ENCODE peak calls at places on chromosomes 12 and 14, in five cellular contexts. One of them, this sample, is unnamed. For H3K4me1, the result is how much of the 10 kb centered on the place peaks cover.

GRCh38 chr12:50055831-50056628 is 1.4 kb upstream of the ASIC1 start:
- DNase-seq in left ventricle myocardium inferior: no peak
- DNase-seq in CD4-positive, CD25-positive, alpha-beta regulatory T cell: peak
- DNase-seq in GM23248: peak
- DNase-seq in neural progenitor cell: peak
- DNase-seq in this sample: peak

GRCh38 chr14:79587875-79588274 is 623.4 kb downstream of the DIO2 start:
- DNase-seq in left ventricle myocardium inferior: no peak
- DNase-seq in CD4-positive, CD25-positive, alpha-beta regulatory T cell: no peak
- DNase-seq in GM23248: no peak
- DNase-seq in neural progenitor cell: no peak
- DNase-seq in this sample: no peak

GRCh38 chr12:93229494-93230310 is 148.0 kb upstream of the NUDT4 start:
- DNase-seq in left ventricle myocardium inferior: no peak
- DNase-seq in CD4-positive, CD25-positive, alpha-beta regulatory T cell: no peak
- DNase-seq in GM23248: peak
- DNase-seq in neural progenitor cell: no peak
- DNase-seq in this sample: peak

GRCh38 chr12:78036889-78037288 is 206.2 kb downstream of the NAV3 start:
- DNase-seq in left ventricle myocardium inferior: no peak
- DNase-seq in CD4-positive, CD25-positive, alpha-beta regulatory T cell: no peak
- DNase-seq in GM23248: no peak
- DNase-seq in neural progenitor cell: no peak
- DNase-seq in this sample: no peak

GRCh38 chr14:102015045-102015685 is 50.8 kb downstream of the DYNC1H1 start:
- DNase-seq in left ventricle myocardium inferior: no peak
- DNase-seq in CD4-positive, CD25-positive, alpha-beta regulatory T cell: no peak
- DNase-seq in GM23248: peak
- DNase-seq in neural progenitor cell: no peak
- DNase-seq in this sample: no peak

GRCh38 chr12:53067993-53068770 is 11.0 kb downstream of the SPRYD3 start:
- DNase-seq in left ventricle myocardium inferior: no peak
- DNase-seq in CD4-positive, CD25-positive, alpha-beta regulatory T cell: no peak
- DNase-seq in GM23248: no peak
- DNase-seq in neural progenitor cell: no peak
- DNase-seq in this sample: no peak

GRCh38 chr12:82740129-82741000 is 53.7 kb downstream of the TMTC2 start:
- DNase-seq in left ventricle myocardium inferior: no peak
- DNase-seq in CD4-positive, CD25-positive, alpha-beta regulatory T cell: no peak
- DNase-seq in GM23248: peak
- DNase-seq in neural progenitor cell: no peak
- DNase-seq in this sample: peak

GRCh38 chr14:22657861-22658260 is 13.7 kb upstream of the OR6J1 start:
- DNase-seq in left ventricle myocardium inferior: no peak
- DNase-seq in CD4-positive, CD25-positive, alpha-beta regulatory T cell: peak
- DNase-seq in GM23248: peak
- DNase-seq in neural progenitor cell: peak
- DNase-seq in this sample: no peak

GRCh38 chr12:100504820-100505219 is 31.2 kb downstream of the NR1H4 start:
- DNase-seq in left ventricle myocardium inferior: no peak
- DNase-seq in CD4-positive, CD25-positive, alpha-beta regulatory T cell: no peak
- DNase-seq in GM23248: no peak
- DNase-seq in neural progenitor cell: no peak
- DNase-seq in this sample: no peak

GRCh38 chr14:89357655-89358297 is 59.3 kb downstream of the FOXN3 start:
- DNase-seq in left ventricle myocardium inferior: no peak
- DNase-seq in CD4-positive, CD25-positive, alpha-beta regulatory T cell: no peak
- DNase-seq in GM23248: no peak
- DNase-seq in neural progenitor cell: no peak
- DNase-seq in this sample: no peak

GRCh38 chr12:129009833-129010232 is 156.6 kb downstream of the GLT1D1 start:
- DNase-seq in left ventricle myocardium inferior: no peak
- DNase-seq in CD4-positive, CD25-positive, alpha-beta regulatory T cell: no peak
- DNase-seq in GM23248: no peak
- DNase-seq in neural progenitor cell: no peak
- DNase-seq in this sample: no peak

GRCh38 chr12:105337391-105337790 is 6.9 kb downstream of the C12orf75 start:
- DNase-seq in left ventricle myocardium inferior: no peak
- DNase-seq in CD4-positive, CD25-positive, alpha-beta regulatory T cell: no peak
- DNase-seq in GM23248: no peak
- DNase-seq in neural progenitor cell: no peak
- DNase-seq in this sample: no peak

GRCh38 chr14:91870001-91870400 is 2.7 kb upstream of the TC2N start:
- DNase-seq in left ventricle myocardium inferior: no peak
- DNase-seq in CD4-positive, CD25-positive, alpha-beta regulatory T cell: peak
- DNase-seq in GM23248: no peak
- DNase-seq in neural progenitor cell: no peak
- DNase-seq in this sample: no peak

DNA sequence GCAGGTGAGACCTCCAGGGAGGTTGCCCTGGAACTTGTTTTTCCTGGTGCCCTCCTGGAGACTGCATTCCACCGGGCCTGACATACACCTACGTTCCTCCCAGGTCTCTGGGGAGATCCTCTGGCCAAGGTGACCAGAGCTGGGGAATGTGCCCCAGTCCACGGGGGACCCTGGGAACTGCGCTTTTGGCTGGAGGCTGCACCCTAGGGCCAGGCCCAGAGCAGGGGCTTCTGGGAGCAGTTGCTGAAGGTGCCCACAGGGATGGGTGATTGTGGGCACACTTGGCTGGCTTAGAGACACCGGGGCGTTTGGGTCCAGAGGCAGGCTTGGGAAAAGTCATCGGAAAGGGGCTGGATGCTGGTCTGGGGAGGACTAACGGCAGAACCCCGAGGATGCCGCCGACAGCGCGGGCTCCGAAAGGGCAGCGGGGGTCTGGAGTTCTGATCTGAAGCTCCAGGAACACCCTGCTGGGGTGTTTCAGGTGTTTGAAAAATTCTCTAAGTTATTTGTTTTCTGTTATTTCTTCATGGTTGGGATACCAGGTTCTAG is 36.5 kb upstream of the TDRD9 start:
- DNase-seq in left ventricle myocardium inferior: no peak
- DNase-seq in CD4-positive, CD25-positive, alpha-beta regulatory T cell: no peak
- DNase-seq in GM23248: no peak
- DNase-seq in neural progenitor cell: no peak
- DNase-seq in this sample: peak
- H3K4me1 ChIP-seq in left ventricle myocardium inferior: under half
- H3K4me1 ChIP-seq in CD4-positive, CD25-positive, alpha-beta regulatory T cell: under half
- H3K4me1 ChIP-seq in GM23248: under half
- H3K4me1 ChIP-seq in neural progenitor cell: under half
- H3K4me1 ChIP-seq in this sample: under half

DNA sequence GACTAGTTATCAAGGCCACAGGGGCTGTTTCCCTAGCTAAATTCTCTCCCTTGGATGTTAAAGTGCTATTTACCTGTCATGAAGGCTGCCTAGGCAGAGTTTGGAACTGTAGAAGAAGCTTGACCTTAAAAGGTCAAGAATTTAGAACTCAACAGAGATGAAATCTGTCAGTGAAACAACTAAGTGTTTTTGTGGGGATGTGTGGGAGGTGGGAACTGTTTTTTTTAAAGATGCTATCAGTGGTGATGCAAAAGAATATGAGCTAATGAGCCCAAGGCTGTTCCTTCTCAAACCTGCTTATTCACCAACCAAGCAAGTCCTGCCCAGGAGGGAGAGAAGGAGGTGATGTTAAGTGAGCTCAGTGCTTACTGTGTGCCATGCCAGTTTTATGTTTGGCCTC is 40.8 kb upstream of the POC1B start:
- DNase-seq in left ventricle myocardium inferior: no peak
- DNase-seq in CD4-positive, CD25-positive, alpha-beta regulatory T cell: no peak
- DNase-seq in GM23248: peak
- DNase-seq in neural progenitor cell: no peak
- DNase-seq in this sample: no peak
- H3K27ac ChIP-seq in left ventricle myocardium inferior: no peak
- H3K27ac ChIP-seq in CD4-positive, CD25-positive, alpha-beta regulatory T cell: no peak
- H3K27ac ChIP-seq in GM23248: no peak
- H3K27ac ChIP-seq in neural progenitor cell: no peak
- H3K27ac ChIP-seq in this sample: no peak

GRCh38 chr12:109952873-109953272 is 43.3 kb downstream of the GIT2 start:
- DNase-seq in left ventricle myocardium inferior: peak
- DNase-seq in CD4-positive, CD25-positive, alpha-beta regulatory T cell: no peak
- DNase-seq in GM23248: no peak
- DNase-seq in neural progenitor cell: no peak
- DNase-seq in this sample: no peak
- H3K4me1 ChIP-seq in left ventricle myocardium inferior: half or more
- H3K4me1 ChIP-seq in CD4-positive, CD25-positive, alpha-beta regulatory T cell: under half
- H3K4me1 ChIP-seq in GM23248: half or more
- H3K4me1 ChIP-seq in neural progenitor cell: under half
- H3K4me1 ChIP-seq in this sample: under half

DNA sequence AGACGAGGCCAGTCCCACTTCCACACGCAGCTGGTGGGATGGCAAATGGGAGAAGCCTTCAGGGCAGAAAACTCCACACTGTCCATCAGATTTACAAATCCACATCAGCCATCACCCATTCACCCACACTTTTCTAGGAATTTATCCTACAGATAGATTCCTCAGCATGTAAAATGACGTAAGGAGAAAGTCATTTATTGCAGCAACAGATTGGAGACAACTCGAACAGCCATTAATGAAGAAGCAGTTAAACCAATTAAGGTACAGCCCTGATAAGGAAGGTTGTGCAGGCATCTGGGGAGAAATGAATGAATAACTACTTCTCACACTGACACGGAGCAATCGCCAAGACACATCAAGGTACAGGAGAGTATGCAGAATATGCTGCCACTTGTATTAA is 26.2 kb downstream of the PRKAB1 start:
- DNase-seq in left ventricle myocardium inferior: no peak
- DNase-seq in CD4-positive, CD25-positive, alpha-beta regulatory T cell: no peak
- DNase-seq in GM23248: no peak
- DNase-seq in neural progenitor cell: no peak
- DNase-seq in this sample: no peak
- H3K27ac ChIP-seq in left ventricle myocardium inferior: peak
- H3K27ac ChIP-seq in CD4-positive, CD25-positive, alpha-beta regulatory T cell: no peak
- H3K27ac ChIP-seq in GM23248: no peak
- H3K27ac ChIP-seq in neural progenitor cell: no peak
- H3K27ac ChIP-seq in this sample: no peak

DNA sequence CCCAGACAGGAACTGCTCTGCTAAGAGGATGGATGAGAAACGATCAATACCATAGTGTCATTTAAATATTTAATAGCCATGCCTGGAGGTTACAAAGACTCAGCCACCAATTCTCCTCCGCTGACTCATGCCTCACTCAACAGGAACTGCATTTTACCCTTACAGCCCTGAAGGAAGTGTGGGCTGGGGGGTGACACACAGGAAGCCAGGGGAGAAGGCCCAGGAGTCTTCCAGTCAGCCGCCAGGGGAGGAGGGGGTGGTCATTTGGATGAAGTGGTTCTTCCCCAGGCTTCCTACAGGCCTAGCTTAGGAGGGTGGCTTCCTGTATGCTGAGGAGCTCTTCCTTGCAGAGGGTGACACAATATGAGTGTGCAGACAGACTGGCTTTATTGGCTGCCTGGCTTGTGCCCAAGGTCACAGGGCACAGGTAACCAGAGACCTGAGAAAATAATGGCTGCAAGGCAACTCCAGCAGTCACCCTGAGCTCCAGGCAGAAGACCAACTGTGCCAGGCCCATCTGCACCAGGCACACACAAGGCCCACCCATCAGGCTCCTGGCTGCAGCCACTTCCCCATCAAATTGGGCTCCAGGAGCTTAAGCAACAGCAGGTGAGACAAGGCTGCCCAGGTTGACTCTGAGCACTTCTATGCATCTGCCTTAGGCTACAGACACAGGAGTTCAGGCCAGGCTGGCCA is 30.6 kb upstream of the RPLP0 start:
- DNase-seq in left ventricle myocardium inferior: peak
- DNase-seq in CD4-positive, CD25-positive, alpha-beta regulatory T cell: peak
- DNase-seq in GM23248: peak
- DNase-seq in neural progenitor cell: no peak
- DNase-seq in this sample: peak
- H3K4me1 ChIP-seq in left ventricle myocardium inferior: half or more
- H3K4me1 ChIP-seq in CD4-positive, CD25-positive, alpha-beta regulatory T cell: half or more
- H3K4me1 ChIP-seq in GM23248: half or more
- H3K4me1 ChIP-seq in neural progenitor cell: half or more
- H3K4me1 ChIP-seq in this sample: half or more

This sample was measured in PC-9.